ENCODE peak calls at places on chromosomes 2 and 18, in nine cellular contexts. V is EH; T is stimulated activated CD4-positive, alpha-beta T cell treated with anti-CD3 and anti-CD28 coated beads, Interleukin-2, amount 100 ng/mL, for 24 hours; U is MV-4-11; A is activated gamma-delta T cell treated with Interleukin-2 at 50 U/mL for 16 hours; J is GM12892; K is GM10248; Z is sigmoid colon; D is Calu3. L is an unnamed sample.

GRCh38 chr18:78293940-78294401 is 685.6 kb upstream of the SALL3 start:
- DNase-seq in Z (no peak), K (no peak), J (no peak), U (no peak), T (no peak), V (no peak), A (no peak), D (no peak), L (peak)

GRCh38 chr2:20148841-20149702 is 75.9 kb downstream of the SDC1 start:
- DNase-seq in J (no peak), T (no peak), D (no peak), U (peak), Z (no peak), A (no peak), V (peak), K (no peak), L (no peak)

GRCh38 chr18:25233582-25234362 is 118.2 kb downstream of the ZNF521 start:
- DNase-seq in A (no peak), K (no peak), U (no peak), J (no peak), V (peak), D (no peak), Z (no peak), T (no peak), L (no peak)

GRCh38 chr18:49021433-49022129 is 70.8 kb upstream of the SMAD7 start:
- DNase-seq in U (peak), V (peak), J (no peak), T (peak), D (peak), Z (no peak), K (peak), A (peak), L (peak)

GRCh38 chr2:9258501-9258900 is 51.9 kb downstream of the ASAP2 start:
- DNase-seq in K (no peak), Z (no peak), D (no peak), U (peak), J (no peak), T (no peak), V (no peak), A (no peak), L (no peak)

GRCh38 chr2:86301711-86302202 is 35.7 kb downstream of the REEP1 start:
- DNase-seq in A (no peak), K (no peak), V (no peak), D (no peak), J (no peak), T (no peak), Z (no peak), U (no peak), L (no peak)

GRCh38 chr18:78816114-78816513 is 163.5 kb upstream of the SALL3 start:
- DNase-seq in D (no peak), A (no peak), V (no peak), Z (no peak), U (no peak), J (no peak), K (no peak), T (no peak), L (no peak)

GRCh38 chr2:128276878-128277675 is 41.6 kb downstream of the HS6ST1 start:
- DNase-seq in D (no peak), T (no peak), V (no peak), A (no peak), K (no peak), Z (peak), J (no peak), U (no peak), L (no peak)

GRCh38 chr18:9130806-9131205 is 5.8 kb upstream of the ANKRD12 start:
- DNase-seq in K (no peak), V (no peak), T (no peak), A (no peak), U (no peak), D (no peak), Z (no peak), J (no peak), L (no peak)

GRCh38 chr2:236671820-236672520 is 102.3 kb downstream of the ACKR3 start:
- DNase-seq in D (no peak), K (no peak), U (no peak), Z (no peak), A (no peak), T (no peak), J (no peak), V (no peak), L (no peak)

GRCh38 chr2:58798787-58799186 is 557.7 kb upstream of the FANCL start:
- DNase-seq in D (no peak), J (no peak), T (no peak), K (no peak), A (no peak), U (peak), Z (no peak), V (no peak), L (no peak)

GRCh38 chr2:113851640-113852039 is 38.2 kb upstream of the ACTR3 start:
- DNase-seq in T (no peak), K (no peak), V (no peak), J (no peak), A (no peak), D (no peak), Z (no peak), U (peak), L (no peak)

GRCh38 chr2:85410584-85411404 is 628 bp upstream of the CAPG start:
- DNase-seq in Z (no peak), T (no peak), D (no peak), V (no peak), K (no peak), J (no peak), A (no peak), U (no peak), L (no peak)

GRCh38 chr18:48968412-48969215 is 17.8 kb upstream of the SMAD7 start:
- DNase-seq in K (no peak), Z (no peak), A (no peak), D (no peak), J (no peak), U (no peak), T (no peak), V (no peak), L (no peak)

GRCh38 chr18:37493352-37493935 is 72.2 kb downstream of the CELF4 start:
- DNase-seq in J (no peak), U (no peak), Z (no peak), D (no peak), A (no peak), K (no peak), T (no peak), V (no peak), L (no peak)

GRCh38 chr2:68753318-68753717 is 18.7 kb downstream of the ARHGAP25 start:
- DNase-seq in J (no peak), T (no peak), Z (no peak), K (no peak), V (no peak), A (no peak), U (no peak), D (no peak), L (no peak)

GRCh38 chr2:188931361-188931760 is 42.8 kb upstream of the COL3A1 start:
- DNase-seq in K (no peak), Z (no peak), A (no peak), U (no peak), J (no peak), D (no peak), V (no peak), T (no peak), L (no peak)

GRCh38 chr2:216792222-216793001 is 67.5 kb downstream of the TNP1 start:
- DNase-seq in Z (peak), V (peak), J (no peak), D (no peak), T (no peak), K (no peak), U (peak), A (no peak), L (no peak)

GRCh38 chr2:20707601-20708000 is 40.7 kb downstream of the GDF7 start:
- DNase-seq in Z (no peak), U (no peak), V (no peak), T (no peak), D (no peak), K (no peak), A (no peak), J (no peak), L (no peak)

GRCh38 chr2:73925033-73925704 is 1.5 kb upstream of the DGUOK start:
- DNase-seq in U (peak), Z (peak), T (no peak), V (no peak), A (no peak), K (no peak), J (no peak), D (no peak), L (no peak)